ENCODE peak calls at places on chromosomes 6 and 20, in five cellular contexts. N is right lobe of liver, G is HCT116, T is heart left ventricle, E is fibroblast of mammary gland. B is an unnamed sample.
A peak's percentile ranks its signal among the peaks of the same experiment; 100 is the strongest.

GRCh38 chr6:9576521-9576920 is 838.4 kb downstream of the TFAP2A start:
- DNase-seq in N (no peak), G (no peak), T (no peak), E (no peak), B (no peak)

GRCh38 chr6:150485559-150486517 is 113.8 kb upstream of the PLEKHG1 start:
- DNase-seq in N (peak; percentile 75), G (no peak), T (no peak), E (peak; percentile 59), B (peak; percentile 52)

GRCh38 chr6:33424855-33425667 is 5.2 kb downstream of the SYNGAP1 start:
- DNase-seq in N (no peak), G (no peak), T (no peak), E (no peak), B (no peak)

GRCh38 chr6:105087571-105088211 is 92.1 kb downstream of the POPDC3 start:
- DNase-seq in N (no peak), G (peak; percentile 41), T (no peak), E (peak; percentile 71), B (peak; percentile 80)

GRCh38 chr6:143596857-143597256 is 80.9 kb upstream of the PHACTR2 start:
- DNase-seq in N (no peak), G (no peak), T (peak; percentile 30), E (peak; percentile 75), B (peak; percentile 99)

GRCh38 chr6:27049863-27050781 is 197.4 kb upstream of the PRSS16 start:
- DNase-seq in N (no peak), G (no peak), T (no peak), E (no peak), B (no peak)

GRCh38 chr6:43465978-43466377 is 10.6 kb upstream of the DLK2 start:
- DNase-seq in N (no peak), G (no peak), T (no peak), E (peak; percentile 30), B (no peak)

GRCh38 chr20:17538517-17539170 is 7.5 kb upstream of the BFSP1 start:
- DNase-seq in N (no peak), G (no peak), T (no peak), E (peak; percentile 34), B (no peak)

GRCh38 chr6:27157461-27158315 is 89.8 kb upstream of the PRSS16 start:
- DNase-seq in N (no peak), G (peak; percentile 65), T (peak; percentile 68), E (peak; percentile 83), B (peak; percentile 69)

GRCh38 chr20:8578191-8578690 is 446.2 kb downstream of the PLCB1 start:
- DNase-seq in N (no peak), G (no peak), T (no peak), E (peak; percentile 27), B (no peak)

GRCh38 chr6:9502991-9503761 is 911.7 kb downstream of the TFAP2A start:
- DNase-seq in N (no peak), G (no peak), T (no peak), E (peak; percentile 23), B (peak; percentile 96)

GRCh38 chr6:6711832-6712231 is 123.3 kb downstream of the LY86 start:
- DNase-seq in N (no peak), G (no peak), T (no peak), E (no peak), B (no peak)

GRCh38 chr6:82076855-82077254 is 170.7 kb downstream of the IBTK start:
- DNase-seq in N (no peak), G (no peak), T (no peak), E (peak; percentile 52), B (peak; percentile 10)

GRCh38 chr20:17762243-17762872 is 62.6 kb downstream of the BANF2 start:
- DNase-seq in N (no peak), G (no peak), T (no peak), E (no peak), B (no peak)

GRCh38 chr6:111382476-111383294 is 100.3 kb downstream of the REV3L start:
- DNase-seq in N (no peak), G (no peak), T (peak; percentile 26), E (no peak), B (no peak)

GRCh38 chr6:45138765-45139164 is 189.4 kb upstream of the RUNX2 start:
- DNase-seq in N (no peak), G (no peak), T (no peak), E (no peak), B (no peak)

GRCh38 chr6:131924881-131925474 is 26.2 kb downstream of the CCN2 start:
- DNase-seq in N (no peak), G (peak; percentile 49), T (no peak), E (peak; percentile 67), B (peak; percentile 75)
- H3K4me3 ChIP-seq in N (no peak overlapping the region), G (no peak overlapping the region), T (no peak overlapping the region), E (no peak overlapping the region), B (no peak overlapping the region)

DNA sequence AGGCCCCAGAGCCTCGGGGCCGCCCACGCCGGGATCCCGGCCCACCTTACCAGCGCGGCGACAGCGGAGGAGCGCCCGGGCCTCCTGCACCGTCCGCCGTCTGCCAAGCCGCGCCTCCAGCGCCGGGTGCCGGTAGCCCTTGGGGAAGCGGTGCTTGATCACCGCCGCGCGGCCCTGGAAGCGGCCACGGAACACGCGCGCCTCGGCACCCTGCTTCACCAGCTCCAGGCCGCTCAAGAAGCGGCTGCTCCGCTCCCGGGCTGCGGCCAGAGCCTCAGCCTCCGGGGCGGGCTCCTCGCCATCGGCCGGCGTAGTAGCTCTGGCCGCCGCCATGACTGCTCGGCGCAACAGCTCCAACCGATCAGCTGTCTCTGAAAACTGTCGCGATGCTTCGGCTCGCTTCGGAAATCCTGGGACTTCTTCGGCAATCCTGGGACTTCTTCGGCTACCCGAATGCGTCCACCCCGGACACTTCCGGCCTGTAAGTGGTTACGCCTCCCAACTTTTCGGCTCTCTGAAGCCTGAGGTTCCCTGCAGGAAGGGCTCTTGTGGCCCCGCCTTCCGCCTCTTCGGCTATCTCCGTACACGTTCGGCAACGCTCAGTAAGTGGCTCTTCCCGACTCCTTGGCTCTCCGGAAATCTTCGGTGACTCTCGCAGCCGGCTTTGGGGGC is at the start of gene TP53RK:
- DNase-seq in N (peak; percentile 97), G (peak; percentile 99), T (peak; percentile 99), E (peak; percentile 100), B (peak; percentile 100)
- TF ChIP-seq CTCF in N (no peak), G (peak; percentile 31), T (no peak), E (no peak), B (no peak)

GRCh38 chr6:123589973-123590372 is 46.8 kb downstream of the TRDN start:
- DNase-seq in N (no peak), G (no peak), T (no peak), E (no peak), B (no peak)

GRCh38 chr6:123589317-123589716 is 47.4 kb downstream of the TRDN start:
- DNase-seq in N (no peak), G (no peak), T (no peak), E (no peak), B (no peak)

GRCh38 chr6:123598011-123598410 is 38.7 kb downstream of the TRDN start:
- DNase-seq in N (no peak), G (no peak), T (no peak), E (no peak), B (no peak)

GRCh38 chr6:123592426-123592825 is 44.3 kb downstream of the TRDN start:
- DNase-seq in N (no peak), G (no peak), T (no peak), E (no peak), B (no peak)

DNA sequence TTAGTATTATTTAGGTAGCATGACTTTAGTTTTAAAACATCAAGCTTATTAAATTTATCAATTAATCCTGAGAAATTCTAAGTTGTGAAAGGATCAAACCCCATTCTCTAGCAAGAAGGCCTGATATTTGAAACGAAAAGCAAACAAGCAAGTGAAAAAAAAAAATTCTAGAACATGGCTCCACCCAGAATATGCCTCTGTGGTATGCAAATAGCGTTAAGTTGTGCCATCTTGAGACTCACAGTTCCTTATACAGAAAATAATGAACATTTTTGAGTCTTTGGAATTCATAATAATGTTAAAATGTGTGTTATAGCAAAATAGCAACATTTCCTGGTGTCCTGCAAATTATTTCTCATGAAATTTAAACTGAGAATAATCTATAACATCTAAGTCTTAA is 42.0 kb downstream of the TRDN start:
- DNase-seq in N (no peak), G (no peak), T (no peak), E (no peak), B (no peak)
- H3K4me3 ChIP-seq in N (no peak overlapping the region), G (no peak overlapping the region), T (no peak overlapping the region), E (no peak overlapping the region), B (no peak overlapping the region)

DNA sequence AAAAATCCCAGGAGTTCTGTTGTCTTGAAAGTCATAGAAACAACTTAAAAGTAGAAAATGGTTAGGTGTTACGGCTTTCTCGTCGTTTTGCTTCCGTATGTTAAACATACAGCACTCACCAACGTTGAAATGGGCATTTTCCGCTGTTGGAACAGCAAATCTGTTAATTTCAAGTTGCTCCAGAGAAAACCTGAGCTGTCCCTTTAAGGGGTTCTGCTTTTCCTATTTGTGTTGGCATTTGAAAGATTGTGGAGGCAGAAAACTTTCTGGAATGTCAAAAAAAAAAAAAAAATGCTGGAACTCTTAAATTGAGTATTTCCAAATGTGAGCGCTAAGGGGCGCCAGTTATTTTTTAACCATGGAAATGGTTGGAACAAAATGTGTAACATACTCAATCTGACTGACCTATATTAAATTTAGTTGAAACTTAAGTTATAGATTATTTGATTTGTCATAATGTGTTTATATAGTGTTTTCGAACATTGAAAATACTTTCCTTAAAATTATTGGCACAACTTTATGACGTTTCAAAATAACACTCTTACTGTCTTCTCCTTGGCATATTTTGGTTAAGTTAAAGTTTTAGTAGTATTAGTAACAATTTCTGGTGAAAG is 2.2 kb downstream of the QKI start:
- DNase-seq in N (peak; percentile 64), G (peak; percentile 33), T (peak; percentile 71), E (peak; percentile 87), B (peak; percentile 92)
- TF ChIP-seq CTCF in N (peak; percentile 66), G (peak; percentile 22), T (peak; percentile 60), E (peak; percentile 61), B (peak; percentile 62)

DNA sequence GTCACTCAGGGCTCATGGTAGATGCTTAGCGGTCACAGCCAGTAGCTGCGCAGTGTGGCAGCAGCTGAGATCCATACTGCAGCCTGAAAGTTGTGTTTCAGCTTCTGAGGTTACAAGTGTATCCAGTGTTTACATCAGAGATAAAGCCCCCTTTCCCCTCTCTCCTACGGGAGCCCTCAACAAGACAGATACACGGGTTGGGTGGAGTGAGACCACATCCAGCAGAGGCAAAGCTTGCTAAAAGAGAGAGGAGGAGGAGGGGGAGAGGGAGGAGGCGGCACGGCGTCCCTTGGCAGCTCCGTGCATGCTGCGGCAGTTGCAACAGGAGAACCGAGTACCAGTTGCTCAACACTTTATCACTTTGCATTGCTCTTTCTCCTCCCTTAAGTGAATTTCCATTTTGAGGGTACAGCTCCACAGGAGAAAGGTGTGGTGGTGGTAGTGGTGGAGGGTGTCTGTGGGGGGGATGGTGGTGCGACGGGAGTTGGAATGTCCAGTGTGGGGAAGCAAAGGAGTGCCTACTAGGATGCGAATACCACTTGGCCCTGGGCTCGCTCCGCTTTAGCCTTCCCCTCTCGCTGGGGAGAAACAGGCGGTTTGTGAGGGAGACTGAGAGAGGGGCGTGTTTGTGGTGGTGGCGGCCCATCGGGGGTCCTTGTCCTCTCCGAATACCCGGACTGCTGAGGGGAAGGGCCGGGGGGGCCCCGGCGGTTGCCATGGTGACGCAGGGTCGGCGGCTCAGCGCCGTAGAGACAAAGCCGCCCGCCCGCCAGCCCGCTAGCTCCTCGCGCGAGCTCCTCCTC is 405 bp upstream of the RNF182 start:
- DNase-seq in N (no peak), G (no peak), T (peak; percentile 25), E (peak; percentile 39), B (peak; percentile 37)
- H3K4me3 ChIP-seq in N (peak overlapping the region; percentile 9), G (peak overlapping the region; percentile 65), T (peak overlapping the region; percentile 53), E (peak overlapping the region; percentile 50), B (peak overlapping the region; percentile 40)

B was measured in fibroblast of pulmonary artery.